ENCODE peak calls at places on chromosomes 3 and 15, in five cellular contexts. H is A549, E is NB4, W is upper lobe of right lung, M is astrocyte. U is an unnamed sample.

GRCh38 chr3:46895761-46896160 is 18.2 kb downstream of the PTH1R start:
- DNase-seq in H (no peak), E (no peak), W (no peak), M (no peak), U (no peak)

GRCh38 chr3:87025636-87026035 is 34.7 kb upstream of the VGLL3 start:
- DNase-seq in H (no peak), E (no peak), W (no peak), M (no peak), U (no peak)

GRCh38 chr15:91040851-91041250 is 18.5 kb upstream of the VPS33B start:
- DNase-seq in H (no peak), E (no peak), W (no peak), M (peak; percentile 29), U (no peak)

GRCh38 chr3:186931487-186932280 is 1.4 kb downstream of the ST6GAL1 start:
- DNase-seq in H (no peak), E (peak; percentile 36), W (peak; percentile 82), M (peak; percentile 41), U (peak; percentile 85)

GRCh38 chr15:71323604-71324003 is 208.3 kb downstream of the THSD4 start:
- DNase-seq in H (no peak), E (no peak), W (no peak), M (no peak), U (no peak)

GRCh38 chr15:101657968-101658784 is 6.0 kb upstream of the TM2D3 start:
- DNase-seq in H (no peak), E (no peak), W (no peak), M (no peak), U (no peak)

GRCh38 chr3:28139288-28139687 is 102.1 kb upstream of the CMC1 start:
- DNase-seq in H (no peak), E (no peak), W (no peak), M (no peak), U (no peak)

GRCh38 chr3:163490119-163490518 is 1588.2 kb downstream of the SI start:
- DNase-seq in H (peak; percentile 67), E (peak; percentile 61), W (no peak), M (no peak), U (peak; percentile 85)

GRCh38 chr3:141825216-141826011 is 51.0 kb upstream of the ATP1B3 start:
- DNase-seq in H (no peak), E (no peak), W (no peak), M (no peak), U (peak; percentile 33)

GRCh38 chr3:70933105-70933810 is 620.8 kb upstream of the MDFIC2 start:
- DNase-seq in H (no peak), E (no peak), W (no peak), M (peak; percentile 22), U (no peak)

GRCh38 chr3:16205156-16205870 is 30.8 kb downstream of the GALNT15 start:
- DNase-seq in H (no peak), E (no peak), W (no peak), M (peak; percentile 95), U (no peak)

GRCh38 chr3:126394179-126394976 is at the start of gene CFAP100:
- DNase-seq in H (no peak), E (no peak), W (peak; percentile 79), M (peak; percentile 28), U (no peak)

GRCh38 chr15:63576441-63576840 is 20.7 kb upstream of the FBXL22 start:
- DNase-seq in H (no peak), E (no peak), W (no peak), M (no peak), U (no peak)

GRCh38 chr3:43105224-43105596 is 669 bp downstream of the POMGNT2 start:
- DNase-seq in H (no peak), E (no peak), W (peak; percentile 66), M (no peak), U (no peak)
- H3K4me3 ChIP-seq in H (peak overlapping the region; percentile 89), E (no peak overlapping the region), W (peak overlapping the region; percentile 84), M (no peak overlapping the region), U (peak overlapping the region; percentile 71)

DNA sequence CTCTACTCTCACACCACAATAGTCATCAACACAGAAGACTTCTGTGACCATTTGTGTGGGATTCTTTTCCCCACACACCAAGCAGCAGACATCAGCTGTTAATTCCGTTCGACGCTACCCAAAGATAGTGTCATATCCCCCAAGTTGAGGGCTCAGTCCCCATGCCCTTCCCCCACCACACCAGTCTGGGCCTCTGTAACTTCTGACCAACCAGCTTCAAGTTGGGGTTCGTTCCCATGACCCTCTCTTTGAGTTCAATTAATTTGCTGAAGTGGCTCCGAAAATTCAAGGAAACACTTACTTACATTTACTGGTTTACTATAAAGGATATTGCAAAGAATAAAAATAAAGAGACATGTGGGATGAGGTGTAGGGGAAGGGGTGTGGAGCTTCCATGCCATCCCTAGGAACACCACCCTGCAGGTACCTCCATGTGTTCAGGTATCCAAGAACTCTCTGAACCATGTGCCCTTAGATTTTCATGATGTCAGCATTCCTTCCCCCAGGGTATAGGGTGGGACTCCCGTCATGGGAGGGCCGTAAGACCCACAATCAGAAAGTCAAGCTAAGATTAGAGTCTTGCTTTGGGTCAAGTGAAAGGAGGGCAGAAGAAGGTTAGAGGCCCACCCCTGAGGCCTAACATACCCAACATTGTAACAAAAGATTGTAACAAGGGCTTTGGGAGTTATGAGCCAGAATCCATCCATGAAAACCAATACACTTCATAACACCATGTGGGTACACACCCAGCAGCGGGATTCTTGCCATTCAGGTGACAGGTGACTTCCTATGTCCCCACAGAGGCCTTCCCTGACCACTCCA is 82.7 kb downstream of the BTLA start:
- DNase-seq in H (no peak), E (no peak), W (no peak), M (no peak), U (no peak)
- H3K4me3 ChIP-seq in H (no peak overlapping the region), E (no peak overlapping the region), W (no peak overlapping the region), M (no peak overlapping the region), U (no peak overlapping the region)

DNA sequence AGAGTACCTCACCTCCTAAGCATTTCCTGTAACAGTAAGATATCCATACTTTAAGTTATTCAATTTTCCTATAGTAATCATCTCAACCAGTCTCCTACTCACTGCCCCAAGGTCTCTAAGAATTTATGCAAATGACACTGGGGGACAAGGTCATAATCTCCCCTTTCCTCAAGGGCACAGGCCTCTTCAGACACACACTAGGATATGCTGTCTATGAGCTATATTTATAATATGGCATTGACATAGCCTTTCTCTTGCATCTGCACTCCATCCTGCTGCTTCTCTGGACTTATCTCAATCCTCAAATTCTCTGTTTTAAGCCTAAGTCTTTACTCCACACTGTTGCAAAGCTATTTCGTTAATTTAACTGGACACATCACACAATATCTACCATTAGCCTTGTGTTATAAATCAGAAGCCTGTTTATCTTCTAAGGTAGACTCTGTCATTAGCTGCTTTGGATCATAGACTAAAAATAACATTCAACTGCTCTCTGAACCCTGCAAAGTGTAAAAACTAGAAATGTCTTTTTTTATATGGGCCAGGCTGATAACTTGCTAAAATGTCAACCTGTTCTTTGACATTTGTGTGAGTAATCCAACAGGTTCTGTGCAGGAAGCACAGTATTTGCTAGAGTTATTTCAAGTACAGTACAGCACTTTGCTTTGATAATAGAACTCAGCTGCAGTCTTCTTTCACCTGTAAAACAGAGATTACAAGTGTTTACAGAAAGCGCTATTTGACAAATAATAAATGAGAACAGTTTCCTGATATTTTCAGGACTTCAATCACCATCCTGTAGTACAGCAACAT is 17.8 kb upstream of the SEC62 start:
- DNase-seq in H (no peak), E (no peak), W (no peak), M (no peak), U (no peak)
- H3K4me3 ChIP-seq in H (no peak overlapping the region), E (no peak overlapping the region), W (no peak overlapping the region), M (no peak overlapping the region), U (no peak overlapping the region)

DNA sequence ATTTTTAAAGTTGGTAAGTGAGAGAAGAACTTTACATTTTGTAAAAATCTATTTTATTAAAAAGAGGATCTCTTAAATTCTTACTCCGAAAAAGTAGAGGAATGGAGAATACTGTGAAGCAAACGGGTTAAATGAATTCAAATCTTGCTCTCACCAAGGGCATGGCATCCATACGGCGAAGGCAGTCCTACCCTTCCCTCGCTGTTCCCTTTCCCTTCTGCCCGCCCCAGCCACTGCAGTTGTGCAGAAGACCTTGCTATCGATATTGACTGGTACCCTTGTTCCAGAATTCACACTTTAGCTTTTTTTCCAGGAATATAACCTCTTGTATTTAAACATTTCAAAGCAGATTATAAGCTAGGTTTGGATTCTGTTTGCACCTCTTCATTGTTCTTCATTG is 239.5 kb downstream of the ZPLD1 start:
- DNase-seq in H (no peak), E (no peak), W (no peak), M (no peak), U (no peak)
- H3K4me3 ChIP-seq in H (no peak overlapping the region), E (no peak overlapping the region), W (no peak overlapping the region), M (no peak overlapping the region), U (no peak overlapping the region)

GRCh38 chr3:30610702-30611410 is 4.5 kb downstream of the TGFBR2 start:
- DNase-seq in H (no peak), E (no peak), W (no peak), M (no peak), U (no peak)
- H3K4me3 ChIP-seq in H (no peak overlapping the region), E (peak overlapping the region; percentile 13), W (peak overlapping the region; percentile 84), M (no peak overlapping the region), U (no peak overlapping the region)

GRCh38 chr3:124584245-124584551 is 146.1 kb upstream of the UMPS start:
- DNase-seq in H (no peak), E (no peak), W (no peak), M (no peak), U (no peak)
- H3K4me3 ChIP-seq in H (peak overlapping the region; percentile 77), E (no peak overlapping the region), W (peak overlapping the region; percentile 51), M (peak overlapping the region; percentile 63), U (no peak overlapping the region)

GRCh38 chr3:183953471-183954070 is 64.1 kb downstream of the ABCC5 start:
- DNase-seq in H (no peak), E (no peak), W (no peak), M (no peak), U (no peak)

GRCh38 chr3:183958775-183959174 is 58.9 kb downstream of the ABCC5 start:
- DNase-seq in H (no peak), E (no peak), W (no peak), M (no peak), U (no peak)

GRCh38 chr3:183958226-183958625 is 59.5 kb downstream of the ABCC5 start:
- DNase-seq in H (no peak), E (no peak), W (no peak), M (no peak), U (no peak)

GRCh38 chr3:183954875-183955274 is 62.8 kb downstream of the ABCC5 start:
- DNase-seq in H (no peak), E (no peak), W (no peak), M (no peak), U (no peak)

DNA sequence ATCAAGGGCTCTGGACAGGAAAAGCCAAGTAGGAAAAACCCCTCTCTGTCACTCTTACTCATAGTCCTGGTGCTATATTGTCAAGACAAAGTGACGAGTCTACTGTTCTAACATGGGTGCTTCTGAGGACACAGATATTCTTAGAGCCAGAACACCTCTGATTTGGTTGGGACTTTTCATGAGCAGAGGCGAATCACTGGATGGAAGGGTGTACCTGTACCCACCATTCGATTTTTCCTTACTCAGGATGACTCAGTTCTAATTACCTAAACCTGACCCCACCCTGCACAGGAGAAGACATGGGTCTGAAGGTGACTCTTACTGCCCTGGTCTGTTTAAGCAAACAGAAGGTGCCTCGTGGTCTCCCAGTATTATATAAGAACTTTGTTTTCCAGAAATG is 58.5 kb downstream of the ABCC5 start:
- DNase-seq in H (peak; percentile 4), E (no peak), W (no peak), M (no peak), U (no peak)
- H3K4me3 ChIP-seq in H (no peak overlapping the region), E (no peak overlapping the region), W (no peak overlapping the region), M (no peak overlapping the region), U (no peak overlapping the region)